ENCODE peak calls at places on chromosomes 16 and 17, in seven cellular contexts. One of them, this sample, is unnamed.

GRCh38 chr17:1004769-1005295 is 7.9 kb downstream of the TIMM22 start:
- DNase-seq in hepatocyte: no peak
- DNase-seq in endothelial cell: no peak
- DNase-seq in foreskin keratinocyte: no peak
- DNase-seq in choroid plexus epithelial cell: no peak
- DNase-seq in H9: no peak
- DNase-seq in mucosa of descending colon: no peak
- DNase-seq in this sample: no peak

GRCh38 chr16:29126621-29127020 is 141.8 kb downstream of the LAT start:
- DNase-seq in hepatocyte: no peak
- DNase-seq in endothelial cell: no peak
- DNase-seq in foreskin keratinocyte: no peak
- DNase-seq in choroid plexus epithelial cell: no peak
- DNase-seq in H9: no peak
- DNase-seq in mucosa of descending colon: no peak
- DNase-seq in this sample: no peak

GRCh38 chr16:47488051-47488450 is 26.9 kb downstream of the PHKB start:
- DNase-seq in hepatocyte: no peak
- DNase-seq in endothelial cell: no peak
- DNase-seq in foreskin keratinocyte: no peak
- DNase-seq in choroid plexus epithelial cell: no peak
- DNase-seq in H9: no peak
- DNase-seq in mucosa of descending colon: no peak
- DNase-seq in this sample: no peak

GRCh38 chr16:84532299-84532724 is 27.9 kb upstream of the MEAK7 start:
- DNase-seq in hepatocyte: peak; percentile 54
- DNase-seq in endothelial cell: peak; percentile 57
- DNase-seq in foreskin keratinocyte: peak; percentile 88
- DNase-seq in choroid plexus epithelial cell: peak; percentile 86
- DNase-seq in H9: peak; percentile 77
- DNase-seq in mucosa of descending colon: peak; percentile 56
- DNase-seq in this sample: peak; percentile 98

GRCh38 chr17:50781167-50781566 is 13.8 kb upstream of the ANKRD40CL start:
- DNase-seq in hepatocyte: no peak
- DNase-seq in endothelial cell: no peak
- DNase-seq in foreskin keratinocyte: no peak
- DNase-seq in choroid plexus epithelial cell: no peak
- DNase-seq in H9: no peak
- DNase-seq in mucosa of descending colon: peak; percentile 47
- DNase-seq in this sample: no peak

GRCh38 chr16:22235839-22236745 is 30.0 kb downstream of the EEF2K start:
- DNase-seq in hepatocyte: no peak
- DNase-seq in endothelial cell: no peak
- DNase-seq in foreskin keratinocyte: no peak
- DNase-seq in choroid plexus epithelial cell: no peak
- DNase-seq in H9: no peak
- DNase-seq in mucosa of descending colon: no peak
- DNase-seq in this sample: peak; percentile 42

GRCh38 chr17:34423978-34424813 is 61.2 kb upstream of the CCL1 start:
- DNase-seq in hepatocyte: no peak
- DNase-seq in endothelial cell: no peak
- DNase-seq in foreskin keratinocyte: no peak
- DNase-seq in choroid plexus epithelial cell: no peak
- DNase-seq in H9: peak; percentile 77
- DNase-seq in mucosa of descending colon: no peak
- DNase-seq in this sample: no peak

GRCh38 chr16:3665508-3665907 is 11.0 kb downstream of the DNASE1 start:
- DNase-seq in hepatocyte: no peak
- DNase-seq in endothelial cell: no peak
- DNase-seq in foreskin keratinocyte: no peak
- DNase-seq in choroid plexus epithelial cell: no peak
- DNase-seq in H9: peak; percentile 35
- DNase-seq in mucosa of descending colon: peak; percentile 41
- DNase-seq in this sample: no peak

GRCh38 chr16:89537549-89537925 is 22.9 kb upstream of the RPL13 start:
- DNase-seq in hepatocyte: no peak
- DNase-seq in endothelial cell: no peak
- DNase-seq in foreskin keratinocyte: no peak
- DNase-seq in choroid plexus epithelial cell: no peak
- DNase-seq in H9: no peak
- DNase-seq in mucosa of descending colon: no peak
- DNase-seq in this sample: no peak

GRCh38 chr17:81254955-81255717 is 16.0 kb downstream of the NDUFAF8 start:
- DNase-seq in hepatocyte: peak; percentile 89
- DNase-seq in endothelial cell: peak; percentile 71
- DNase-seq in foreskin keratinocyte: peak; percentile 63
- DNase-seq in choroid plexus epithelial cell: peak; percentile 79
- DNase-seq in H9: peak; percentile 90
- DNase-seq in mucosa of descending colon: peak; percentile 90
- DNase-seq in this sample: peak; percentile 93

GRCh38 chr16:5502467-5502869 is 404.9 kb upstream of the EEF2KMT start:
- DNase-seq in hepatocyte: peak; percentile 73
- DNase-seq in endothelial cell: peak; percentile 67
- DNase-seq in foreskin keratinocyte: no peak
- DNase-seq in choroid plexus epithelial cell: no peak
- DNase-seq in H9: peak; percentile 74
- DNase-seq in mucosa of descending colon: no peak
- DNase-seq in this sample: no peak

DNA sequence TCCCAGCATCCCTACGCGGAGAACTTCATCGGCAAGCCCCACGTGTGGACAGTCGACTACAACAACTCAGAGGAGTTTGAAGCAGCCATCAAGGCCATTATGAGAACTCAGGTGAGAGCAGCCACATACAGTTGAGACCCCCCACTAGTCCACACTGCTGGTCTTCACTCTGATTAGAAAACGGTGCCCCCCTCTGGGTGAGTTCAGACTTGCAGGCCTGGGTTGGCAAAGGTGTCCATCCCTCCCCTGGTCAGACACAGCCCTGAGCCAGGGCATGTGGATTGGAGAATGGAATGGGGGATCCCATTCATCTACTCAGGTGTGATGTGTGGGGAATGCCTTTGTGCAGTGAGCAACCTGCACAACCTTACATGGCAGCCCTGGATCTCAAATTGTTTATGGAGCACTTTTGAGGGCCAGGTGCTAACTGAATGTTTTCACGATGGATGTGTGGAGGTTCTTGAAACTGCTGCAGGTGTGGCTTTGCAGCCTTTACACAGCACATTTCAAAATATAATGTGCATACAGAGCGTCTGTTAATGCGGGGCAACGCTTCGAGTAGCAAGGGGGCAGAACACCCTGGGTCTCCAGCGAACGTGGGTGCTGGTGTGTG is 72.6 kb downstream of the MGAT5B start:
- DNase-seq in hepatocyte: no peak
- DNase-seq in endothelial cell: peak; percentile 56
- DNase-seq in foreskin keratinocyte: no peak
- DNase-seq in choroid plexus epithelial cell: peak; percentile 4
- DNase-seq in H9: peak; percentile 86
- DNase-seq in mucosa of descending colon: no peak
- DNase-seq in this sample: no peak
- TF ChIP-seq CTCF in hepatocyte: no peak
- TF ChIP-seq CTCF in endothelial cell: peak; percentile 30
- TF ChIP-seq CTCF in foreskin keratinocyte: peak; percentile 34
- TF ChIP-seq CTCF in choroid plexus epithelial cell: peak; percentile 42
- TF ChIP-seq CTCF in H9: peak; percentile 69
- TF ChIP-seq CTCF in mucosa of descending colon: no peak
- TF ChIP-seq CTCF in this sample: peak; percentile 8

GRCh38 chr16:88403794-88404581 is 21.2 kb downstream of the ZNF469 start:
- DNase-seq in hepatocyte: no peak
- DNase-seq in endothelial cell: no peak
- DNase-seq in foreskin keratinocyte: no peak
- DNase-seq in choroid plexus epithelial cell: no peak
- DNase-seq in H9: no peak
- DNase-seq in mucosa of descending colon: no peak
- DNase-seq in this sample: no peak
- TF ChIP-seq CTCF in hepatocyte: peak; percentile 8
- TF ChIP-seq CTCF in endothelial cell: no peak
- TF ChIP-seq CTCF in foreskin keratinocyte: no peak
- TF ChIP-seq CTCF in choroid plexus epithelial cell: no peak
- TF ChIP-seq CTCF in H9: peak; percentile 22
- TF ChIP-seq CTCF in mucosa of descending colon: no peak
- TF ChIP-seq CTCF in this sample: no peak

DNA sequence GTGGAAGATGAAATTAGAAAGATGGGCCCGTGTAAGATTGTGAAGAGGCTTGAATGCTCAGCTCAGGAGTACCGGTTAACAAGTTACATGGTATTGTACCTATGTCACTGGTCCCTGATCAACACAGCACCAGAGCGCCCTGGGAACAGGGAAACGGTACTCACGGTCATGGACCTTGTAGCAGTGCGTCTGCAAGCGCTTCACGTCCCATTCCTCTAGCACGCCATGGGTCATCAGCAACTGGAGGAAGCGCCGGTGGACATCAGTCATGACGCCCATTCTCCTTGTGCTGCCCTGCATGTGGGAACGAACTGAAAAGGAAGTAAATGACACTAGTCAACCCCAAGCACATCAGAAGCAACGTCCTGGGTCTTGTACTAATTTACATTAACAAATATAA is 11.3 kb downstream of the NSMCE1 start:
- DNase-seq in hepatocyte: no peak
- DNase-seq in endothelial cell: no peak
- DNase-seq in foreskin keratinocyte: no peak
- DNase-seq in choroid plexus epithelial cell: no peak
- DNase-seq in H9: no peak
- DNase-seq in mucosa of descending colon: no peak
- DNase-seq in this sample: no peak
- TF ChIP-seq CTCF in hepatocyte: no peak
- TF ChIP-seq CTCF in endothelial cell: no peak
- TF ChIP-seq CTCF in foreskin keratinocyte: no peak
- TF ChIP-seq CTCF in choroid plexus epithelial cell: no peak
- TF ChIP-seq CTCF in H9: no peak
- TF ChIP-seq CTCF in mucosa of descending colon: no peak
- TF ChIP-seq CTCF in this sample: no peak

DNA sequence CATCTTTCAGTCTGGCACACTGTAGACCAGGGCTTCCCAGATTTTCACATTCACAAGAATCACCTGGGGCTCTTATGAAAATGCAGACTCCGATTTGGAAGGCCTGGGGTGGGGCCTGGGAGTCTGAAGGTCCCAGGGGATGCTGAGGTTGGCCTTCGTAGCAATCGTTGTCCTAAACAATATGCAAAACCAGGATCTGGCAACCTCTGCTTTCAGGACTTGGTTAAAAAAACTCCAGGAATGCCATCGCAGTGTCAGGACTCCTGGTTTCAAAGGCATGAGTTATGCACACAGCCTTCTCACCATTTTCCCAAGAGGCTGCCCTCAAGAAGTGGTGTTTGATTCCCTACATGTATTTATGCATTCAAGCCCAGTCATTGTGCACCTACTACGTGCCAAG is 6.7 kb downstream of the CLEC19A start:
- DNase-seq in hepatocyte: no peak
- DNase-seq in endothelial cell: no peak
- DNase-seq in foreskin keratinocyte: no peak
- DNase-seq in choroid plexus epithelial cell: no peak
- DNase-seq in H9: no peak
- DNase-seq in mucosa of descending colon: no peak
- DNase-seq in this sample: no peak
- TF ChIP-seq CTCF in hepatocyte: no peak
- TF ChIP-seq CTCF in endothelial cell: no peak
- TF ChIP-seq CTCF in foreskin keratinocyte: no peak
- TF ChIP-seq CTCF in choroid plexus epithelial cell: no peak
- TF ChIP-seq CTCF in H9: no peak
- TF ChIP-seq CTCF in mucosa of descending colon: no peak
- TF ChIP-seq CTCF in this sample: no peak

GRCh38 chr17:2170023-2170422 is 115.1 kb downstream of the HIC1 start:
- DNase-seq in hepatocyte: no peak
- DNase-seq in endothelial cell: peak; percentile 33
- DNase-seq in foreskin keratinocyte: no peak
- DNase-seq in choroid plexus epithelial cell: no peak
- DNase-seq in H9: peak; percentile 67
- DNase-seq in mucosa of descending colon: no peak
- DNase-seq in this sample: no peak
- TF ChIP-seq CTCF in hepatocyte: no peak
- TF ChIP-seq CTCF in endothelial cell: no peak
- TF ChIP-seq CTCF in foreskin keratinocyte: peak; percentile 51
- TF ChIP-seq CTCF in choroid plexus epithelial cell: peak; percentile 43
- TF ChIP-seq CTCF in H9: peak; percentile 73
- TF ChIP-seq CTCF in mucosa of descending colon: no peak
- TF ChIP-seq CTCF in this sample: no peak

GRCh38 chr16:1705688-1706385 is at the start of gene MAPK8IP3:
- DNase-seq in hepatocyte: peak; percentile 96
- DNase-seq in endothelial cell: peak; percentile 99
- DNase-seq in foreskin keratinocyte: peak; percentile 82
- DNase-seq in choroid plexus epithelial cell: peak; percentile 85
- DNase-seq in H9: peak; percentile 92
- DNase-seq in mucosa of descending colon: peak; percentile 93
- DNase-seq in this sample: peak; percentile 97

GRCh38 chr16:1708768-1709180 is 2.8 kb downstream of the MAPK8IP3 start:
- DNase-seq in hepatocyte: peak; percentile 25
- DNase-seq in endothelial cell: no peak
- DNase-seq in foreskin keratinocyte: peak; percentile 47
- DNase-seq in choroid plexus epithelial cell: peak; percentile 77
- DNase-seq in H9: no peak
- DNase-seq in mucosa of descending colon: no peak
- DNase-seq in this sample: peak; percentile 52

GRCh38 chr16:1708083-1708767 is 2.2 kb downstream of the MAPK8IP3 start:
- DNase-seq in hepatocyte: no peak
- DNase-seq in endothelial cell: no peak
- DNase-seq in foreskin keratinocyte: no peak
- DNase-seq in choroid plexus epithelial cell: no peak
- DNase-seq in H9: no peak
- DNase-seq in mucosa of descending colon: no peak
- DNase-seq in this sample: no peak

GRCh38 chr16:1707193-1707790 is 1.3 kb downstream of the MAPK8IP3 start:
- DNase-seq in hepatocyte: peak; percentile 51
- DNase-seq in endothelial cell: no peak
- DNase-seq in foreskin keratinocyte: peak; percentile 40
- DNase-seq in choroid plexus epithelial cell: peak; percentile 67
- DNase-seq in H9: no peak
- DNase-seq in mucosa of descending colon: no peak
- DNase-seq in this sample: peak; percentile 24

GRCh38 chr16:1706386-1707192 is 594 bp downstream of the MAPK8IP3 start:
- DNase-seq in hepatocyte: peak; percentile 62
- DNase-seq in endothelial cell: peak; percentile 22
- DNase-seq in foreskin keratinocyte: no peak
- DNase-seq in choroid plexus epithelial cell: peak; percentile 57
- DNase-seq in H9: no peak
- DNase-seq in mucosa of descending colon: no peak
- DNase-seq in this sample: peak; percentile 61
- TF ChIP-seq CTCF in hepatocyte: no peak
- TF ChIP-seq CTCF in endothelial cell: no peak
- TF ChIP-seq CTCF in foreskin keratinocyte: no peak
- TF ChIP-seq CTCF in choroid plexus epithelial cell: no peak
- TF ChIP-seq CTCF in H9: no peak
- TF ChIP-seq CTCF in mucosa of descending colon: no peak
- TF ChIP-seq CTCF in this sample: no peak

GRCh38 chr16:27169511-27170071 is 33.7 kb upstream of the KDM8 start:
- DNase-seq in hepatocyte: peak; percentile 34
- DNase-seq in endothelial cell: no peak
- DNase-seq in foreskin keratinocyte: peak; percentile 94
- DNase-seq in choroid plexus epithelial cell: peak; percentile 93
- DNase-seq in H9: peak; percentile 40
- DNase-seq in mucosa of descending colon: no peak
- DNase-seq in this sample: peak; percentile 87
- TF ChIP-seq CTCF in hepatocyte: peak; percentile 33
- TF ChIP-seq CTCF in endothelial cell: no peak
- TF ChIP-seq CTCF in foreskin keratinocyte: peak; percentile 49
- TF ChIP-seq CTCF in choroid plexus epithelial cell: peak; percentile 55
- TF ChIP-seq CTCF in H9: peak; percentile 19
- TF ChIP-seq CTCF in mucosa of descending colon: no peak
- TF ChIP-seq CTCF in this sample: peak; percentile 6

GRCh38 chr17:7239091-7240027 is at the start of gene PHF23:
- DNase-seq in hepatocyte: peak; percentile 100
- DNase-seq in endothelial cell: peak; percentile 97
- DNase-seq in foreskin keratinocyte: peak; percentile 99
- DNase-seq in choroid plexus epithelial cell: peak; percentile 100
- DNase-seq in H9: peak; percentile 100
- DNase-seq in mucosa of descending colon: peak; percentile 100
- DNase-seq in this sample: peak; percentile 100
- TF ChIP-seq CTCF in hepatocyte: no peak
- TF ChIP-seq CTCF in endothelial cell: no peak
- TF ChIP-seq CTCF in foreskin keratinocyte: no peak
- TF ChIP-seq CTCF in choroid plexus epithelial cell: no peak
- TF ChIP-seq CTCF in H9: no peak
- TF ChIP-seq CTCF in mucosa of descending colon: no peak
- TF ChIP-seq CTCF in this sample: no peak